ENCODE peak calls at places on chromosomes 12 and 14, in six cellular contexts. L is NCI-H1092 treated with DMSO at 0.1 percent for 48 hours, V is renal cortical epithelial cell, Q is neuronal stem cell, P is foreskin melanocyte, C is GM10248. E is an unnamed sample.

GRCh38 chr12:109873653-109874052 is 6.7 kb downstream of the GLTP start:
- DNase-seq in P (no peak), L (no peak), Q (no peak), C (no peak), V (peak; percentile 67), E (no peak)

GRCh38 chr14:72924332-72924731 is 1.9 kb upstream of the DCAF4 start:
- DNase-seq in V (peak; percentile 5), Q (no peak), L (peak; percentile 11), C (no peak), P (no peak), E (no peak)

GRCh38 chr12:79778802-79779201 is 88.0 kb upstream of the PAWR start:
- DNase-seq in Q (no peak), L (no peak), V (no peak), P (no peak), C (no peak), E (no peak)

GRCh38 chr12:39581592-39581991 is 38.0 kb downstream of the ABCD2 start:
- DNase-seq in L (no peak), V (no peak), Q (no peak), C (no peak), P (peak; percentile 79), E (no peak)

GRCh38 chr14:79514700-79515099 is 696.6 kb downstream of the DIO2 start:
- DNase-seq in C (no peak), Q (no peak), L (no peak), V (peak; percentile 94), P (no peak), E (no peak)

GRCh38 chr12:11482955-11483354 is 87.6 kb upstream of the PRB2 start:
- DNase-seq in P (no peak), Q (no peak), C (no peak), V (peak; percentile 64), L (no peak), E (no peak)

GRCh38 chr12:174596-174995 is 39.4 kb downstream of the SLC6A12 start:
- DNase-seq in P (no peak), V (no peak), C (no peak), Q (no peak), L (no peak), E (no peak)

GRCh38 chr14:50544911-50545310 is 12.5 kb upstream of the MAP4K5 start:
- DNase-seq in V (no peak), L (peak; percentile 6), P (no peak), C (no peak), Q (no peak), E (no peak)

GRCh38 chr12:75478395-75478794 is 2.2 kb upstream of the GLIPR1 start:
- DNase-seq in L (no peak), Q (no peak), V (peak; percentile 49), C (no peak), P (no peak), E (peak; percentile 28)

GRCh38 chr14:61102549-61103466 is 121.8 kb downstream of the SLC38A6 start:
- DNase-seq in Q (no peak), P (no peak), L (peak; percentile 85), C (no peak), V (no peak), E (no peak)

GRCh38 chr12:124466200-124467128 is 100.9 kb downstream of the NCOR2 start:
- DNase-seq in Q (no peak), L (no peak), V (no peak), P (no peak), C (peak; percentile 88), E (no peak)

GRCh38 chr14:81837304-81837703 is 303.7 kb upstream of the SEL1L start:
- DNase-seq in Q (no peak), P (no peak), C (no peak), V (no peak), L (no peak), E (no peak)

GRCh38 chr14:59920378-59920683 is 387 bp downstream of the LRRC9 start:
- DNase-seq in C (peak; percentile 12), V (no peak), P (no peak), Q (no peak), L (no peak), E (no peak)

E was measured in GM12878.